ENCODE peak calls at places on chromosomes 2 and 18, in ten cellular contexts. O, F, I, E, L, M, Q, Z, R and U are unnamed samples.

GRCh38 chr2:234954551-234954992 is 2.8 kb downstream of the SH3BP4 start:
- DNase-seq in Z (no peak), R (no peak), Q (no peak), L (no peak), M (peak), I (peak), F (peak), E (peak), O (no peak), U (no peak)

GRCh38 chr2:20666364-20667150 is at the start of gene GDF7:
- DNase-seq in I (no peak), E (peak), Q (no peak), M (no peak), Z (no peak), L (peak), F (peak), R (no peak), O (no peak), U (no peak)

GRCh38 chr2:98027955-98028593 is 32.3 kb upstream of the TMEM131 start:
- DNase-seq in I (peak), O (no peak), M (no peak), F (no peak), E (no peak), Q (no peak), L (no peak), Z (no peak), R (no peak), U (peak)

GRCh38 chr2:98743835-98744234 is 12.9 kb upstream of the MGAT4A start:
- DNase-seq in L (no peak), Q (no peak), Z (no peak), F (no peak), O (no peak), M (no peak), R (no peak), E (no peak), I (no peak), U (no peak)

GRCh38 chr2:220614064-220614463 is 958.0 kb downstream of the EPHA4 start:
- DNase-seq in Z (no peak), I (no peak), O (no peak), L (no peak), Q (no peak), F (no peak), R (no peak), E (no peak), M (no peak), U (no peak)

GRCh38 chr2:214896287-214896686 is 86.8 kb upstream of the BARD1 start:
- DNase-seq in I (no peak), M (no peak), R (no peak), F (no peak), E (no peak), L (no peak), Q (no peak), Z (no peak), O (no peak), U (no peak)

GRCh38 chr2:105787376-105788318 is 42.9 kb downstream of the NCK2 start:
- DNase-seq in L (no peak), Q (no peak), M (no peak), I (no peak), R (no peak), O (no peak), F (no peak), E (no peak), Z (peak), U (no peak)

GRCh38 chr2:45030553-45030952 is 21.3 kb upstream of the SIX2 start:
- DNase-seq in M (no peak), L (no peak), O (no peak), E (no peak), I (no peak), Q (no peak), R (no peak), Z (no peak), F (no peak), U (no peak)

GRCh38 chr2:73106791-73107190 is 6.0 kb downstream of the RAB11FIP5 start:
- DNase-seq in O (no peak), M (no peak), Q (no peak), E (no peak), L (no peak), I (no peak), F (peak), Z (no peak), R (no peak), U (no peak)

GRCh38 chr2:217707116-217707742 is 295.6 kb downstream of the TNS1 start:
- DNase-seq in O (no peak), Q (no peak), L (no peak), R (no peak), E (no peak), Z (no peak), F (peak), I (no peak), M (no peak), U (no peak)

GRCh38 chr2:100971221-100971620 is 30.9 kb upstream of the RPL31 start:
- DNase-seq in O (no peak), L (no peak), Q (no peak), Z (no peak), M (no peak), I (no peak), R (no peak), E (no peak), F (peak), U (no peak)

GRCh38 chr2:184734338-184734737 is 136.0 kb downstream of the ZNF804A start:
- DNase-seq in M (no peak), O (no peak), E (no peak), I (no peak), L (no peak), Q (peak), R (no peak), F (no peak), Z (no peak), U (no peak)

GRCh38 chr2:197972587-197972986 is 168.2 kb downstream of the PLCL1 start:
- DNase-seq in F (no peak), R (no peak), O (no peak), Q (no peak), I (no peak), M (no peak), L (no peak), E (no peak), Z (no peak), U (no peak)

GRCh38 chr2:136010126-136010525 is 24.7 kb upstream of the DARS1 start:
- DNase-seq in L (no peak), Q (no peak), E (no peak), I (peak), Z (no peak), F (no peak), O (no peak), M (no peak), R (no peak), U (no peak)

GRCh38 chr2:81481242-81481993 is 1176.9 kb upstream of the LRRTM1 start:
- DNase-seq in Z (no peak), I (no peak), L (no peak), M (peak), Q (no peak), O (no peak), R (no peak), F (no peak), E (no peak), U (no peak)

GRCh38 chr18:59382388-59382787 is 23.3 kb upstream of the LMAN1 start:
- DNase-seq in M (no peak), Q (no peak), I (no peak), L (no peak), E (no peak), O (no peak), R (no peak), F (no peak), Z (no peak), U (no peak)

GRCh38 chr2:25314514-25315315 is 27.0 kb downstream of the DNMT3A start:
- DNase-seq in M (peak), L (peak), E (peak), Z (peak), R (no peak), F (peak), O (peak), I (no peak), Q (no peak), U (no peak)

GRCh38 chr18:23994361-23994902 is 20.1 kb upstream of the TTC39C start:
- DNase-seq in O (no peak), F (peak), M (no peak), Q (peak), E (no peak), I (peak), L (no peak), R (no peak), Z (no peak), U (no peak)

GRCh38 chr2:197134206-197134605 is 176.4 kb downstream of the ANKRD44 start:
- DNase-seq in E (no peak), L (no peak), I (no peak), O (no peak), M (no peak), Q (no peak), F (no peak), R (no peak), Z (no peak), U (no peak)

GRCh38 chr2:105712981-105713596 is 31.6 kb upstream of the NCK2 start:
- DNase-seq in E (no peak), Z (no peak), L (no peak), I (peak), Q (no peak), M (no peak), R (no peak), F (no peak), O (no peak), U (no peak)

GRCh38 chr18:55633032-55633431 is 45.0 kb upstream of the TCF4 start:
- DNase-seq in Q (no peak), E (no peak), F (no peak), L (no peak), M (no peak), I (peak), Z (no peak), R (no peak), O (no peak), U (no peak)

GRCh38 chr18:54509793-54510192 is 81.3 kb upstream of the DYNAP start:
- DNase-seq in R (no peak), F (no peak), I (no peak), Z (no peak), M (no peak), L (no peak), E (no peak), Q (no peak), O (no peak), U (no peak)

GRCh38 chr2:15965564-15966019 is 25.2 kb downstream of the MYCN start:
- DNase-seq in M (no peak), O (no peak), Q (no peak), F (no peak), R (peak), Z (no peak), E (no peak), I (no peak), L (no peak), U (no peak)

GRCh38 chr2:30692829-30693265 is 114.4 kb downstream of the CAPN13 start:
- DNase-seq in I (no peak), Q (no peak), F (peak), M (no peak), R (no peak), E (no peak), O (no peak), L (no peak), Z (no peak), U (peak)

GRCh38 chr2:1636791-1637415 is 107.4 kb downstream of the PXDN start:
- DNase-seq in E (no peak), Z (no peak), Q (no peak), M (no peak), O (no peak), L (no peak), F (no peak), I (no peak), R (no peak), U (no peak)

GRCh38 chr2:94923196-94923595 is 52.0 kb downstream of the TEKT4 start:
- DNase-seq in Z (no peak), L (no peak), R (no peak), M (no peak), F (no peak), E (no peak), I (no peak), O (no peak), Q (no peak), U (no peak)

GRCh38 chr2:105617631-105618350 is 126.9 kb upstream of the NCK2 start:
- DNase-seq in L (no peak), Z (no peak), R (no peak), I (no peak), M (no peak), E (no peak), Q (no peak), O (peak), F (no peak), U (no peak)

GRCh38 chr2:17239550-17239949 is 278.7 kb downstream of the RAD51AP2 start:
- DNase-seq in I (no peak), L (no peak), M (no peak), O (no peak), Z (no peak), R (no peak), F (no peak), Q (no peak), E (no peak), U (no peak)

GRCh38 chr2:20065885-20066602 is 14.6 kb upstream of the LAPTM4A start:
- DNase-seq in L (no peak), R (no peak), O (peak), M (peak), F (no peak), I (peak), Z (peak), E (peak), Q (no peak), U (no peak)

GRCh38 chr18:63162271-63163014 is 157.1 kb downstream of the BCL2 start:
- DNase-seq in E (no peak), O (no peak), L (peak), Z (no peak), Q (no peak), I (no peak), F (no peak), R (no peak), M (no peak), U (no peak)

GRCh38 chr2:107018366-107018765 is 132.4 kb upstream of the ST6GAL2 start:
- DNase-seq in Z (no peak), R (no peak), Q (no peak), F (no peak), O (no peak), I (no peak), M (no peak), E (peak), L (no peak), U (no peak)

GRCh38 chr18:23136326-23137092 is 1.2 kb downstream of the CABLES1 start:
- DNase-seq in Q (no peak), R (no peak), I (peak), Z (peak), L (peak), F (peak), M (no peak), E (peak), O (no peak), U (no peak)

GRCh38 chr2:113807634-113808196 is 51.3 kb upstream of the SLC35F5 start:
- DNase-seq in F (no peak), E (no peak), I (no peak), L (no peak), Q (no peak), M (no peak), R (no peak), O (no peak), Z (no peak), U (no peak)

GRCh38 chr2:65220432-65221131 is 7.0 kb upstream of the ACTR2 start:
- DNase-seq in E (no peak), O (no peak), I (no peak), M (no peak), L (no peak), Z (no peak), F (no peak), R (no peak), Q (no peak), U (no peak)

GRCh38 chr2:63058149-63058741 is 7.6 kb downstream of the OTX1 start:
- DNase-seq in O (no peak), R (no peak), I (peak), L (peak), Q (no peak), Z (no peak), M (no peak), F (no peak), E (no peak), U (peak)

GRCh38 chr2:120933693-120934092 is 198.0 kb downstream of the GLI2 start:
- DNase-seq in O (no peak), E (no peak), Z (no peak), L (no peak), I (no peak), R (no peak), Q (no peak), F (no peak), M (no peak), U (no peak)

GRCh38 chr2:128433911-128434550 is 115.4 kb upstream of the HS6ST1 start:
- DNase-seq in Z (no peak), M (peak), L (no peak), R (no peak), Q (no peak), F (peak), I (no peak), O (no peak), E (peak), U (no peak)

GRCh38 chr2:130336877-130337734 is 5.6 kb upstream of the IMP4 start:
- DNase-seq in Z (no peak), R (peak), E (peak), Q (peak), I (peak), F (peak), L (peak), M (peak), O (peak), U (peak)

GRCh38 chr2:175805442-175806114 is 196.5 kb downstream of the LNPK start:
- DNase-seq in Q (no peak), R (no peak), L (no peak), F (no peak), M (no peak), E (no peak), I (no peak), Z (no peak), O (no peak), U (no peak)

GRCh38 chr2:65252640-65253039 is 25.0 kb downstream of the ACTR2 start:
- DNase-seq in E (no peak), O (no peak), L (no peak), Z (no peak), F (no peak), Q (no peak), M (no peak), R (no peak), I (no peak), U (no peak)

GRCh38 chr2:151071382-151071781 is 190.3 kb downstream of the RBM43 start:
- DNase-seq in R (no peak), L (no peak), Z (no peak), E (no peak), O (no peak), M (no peak), Q (no peak), I (peak), F (no peak), U (no peak)
- TF ChIP-seq CTCF in R (peak), L (no peak), Z (no peak), E (peak), O (no peak), M (no peak), Q (peak), I (peak), F (no peak), U (peak)

DNA sequence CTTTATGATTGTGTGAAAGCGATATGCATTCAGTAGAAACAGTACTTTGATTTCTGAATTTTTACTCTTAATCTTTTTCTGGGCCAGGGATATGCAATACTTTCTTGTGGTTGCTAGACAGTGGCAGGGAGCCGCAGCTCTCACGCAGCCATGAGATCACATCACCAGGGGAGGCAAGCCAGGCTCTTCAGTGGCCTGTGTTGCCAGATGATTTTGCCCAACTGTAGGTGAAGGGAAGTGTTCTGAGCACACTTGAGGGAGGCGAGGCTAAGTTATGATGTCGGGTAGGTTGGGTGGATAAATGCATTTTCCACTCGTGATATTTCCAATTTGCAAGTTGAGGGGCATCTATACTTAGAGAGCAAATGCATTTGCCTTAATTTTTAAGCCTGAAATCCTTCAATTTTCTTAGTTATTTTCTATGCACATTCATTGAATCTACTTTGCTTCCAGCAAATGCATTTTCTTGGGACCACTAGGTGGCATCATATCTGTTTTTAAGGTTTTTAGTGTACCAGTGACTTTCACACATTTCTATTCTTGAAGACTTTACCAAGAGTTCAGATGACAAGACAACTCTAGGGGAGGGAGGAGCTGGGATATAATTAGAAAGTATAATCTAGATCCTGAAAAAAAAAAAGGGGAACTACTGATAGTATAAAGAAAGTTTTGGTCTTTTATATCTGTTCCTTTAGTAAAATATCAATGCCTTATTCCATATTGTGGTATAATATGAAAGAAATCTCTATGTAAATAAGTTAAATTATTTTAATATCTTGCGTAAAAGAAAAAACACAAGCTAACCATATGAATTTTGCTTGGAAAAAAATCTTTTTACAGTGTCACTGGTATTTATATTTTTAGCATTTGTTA is 643.3 kb downstream of the SOCS6 start:
- DNase-seq in I (peak), O (no peak), L (peak), Q (no peak), Z (peak), E (no peak), M (no peak), R (no peak), F (no peak), U (no peak)
- TF ChIP-seq CTCF in I (peak), O (peak), L (peak), Q (peak), Z (peak), E (peak), M (peak), R (peak), F (peak), U (peak)

GRCh38 chr18:25915907-25916306 is 174.5 kb downstream of the SS18 start:
- DNase-seq in I (no peak), L (no peak), E (no peak), O (no peak), F (no peak), M (no peak), R (no peak), Q (no peak), Z (no peak), U (no peak)
- TF ChIP-seq CTCF in I (no peak), L (no peak), E (no peak), O (no peak), F (no peak), M (no peak), R (peak), Q (no peak), Z (no peak), U (peak)

GRCh38 chr2:180657054-180657453 is 323.4 kb upstream of the UBE2E3 start:
- DNase-seq in Q (no peak), M (no peak), Z (no peak), E (no peak), L (no peak), O (no peak), I (peak), F (no peak), R (no peak), U (no peak)
- TF ChIP-seq CTCF in Q (no peak), M (no peak), Z (no peak), E (no peak), L (no peak), O (no peak), I (no peak), F (no peak), R (no peak), U (no peak)

GRCh38 chr2:112725545-112726457 is 5.0 kb downstream of the NT5DC4 start:
- DNase-seq in F (no peak), O (no peak), Q (no peak), R (no peak), I (no peak), Z (no peak), E (no peak), L (peak), M (no peak), U (no peak)
- TF ChIP-seq CTCF in F (no peak), O (no peak), Q (no peak), R (no peak), I (no peak), Z (no peak), E (no peak), L (no peak), M (no peak), U (no peak)